ENCODE peak calls at places on chromosomes 16 and 17, in six cellular contexts. One of them, this sample, is unnamed.

GRCh38 chr17:45394913-45395568 is 37.6 kb downstream of the ARHGAP27 start:
- DNase-seq in activated CD8-positive, alpha-beta T cell treated with anti-CD3 and anti-CD28 coated beads for 36 hours: peak
- DNase-seq in adipocyte: peak
- DNase-seq in epithelial cell of prostate: no peak
- DNase-seq in endothelial cell: peak
- DNase-seq in progenitor cell of endocrine pancreas: peak
- DNase-seq in this sample: peak

GRCh38 chr16:28491080-28491969 is 549 bp downstream of the CLN3 start:
- DNase-seq in activated CD8-positive, alpha-beta T cell treated with anti-CD3 and anti-CD28 coated beads for 36 hours: peak
- DNase-seq in adipocyte: peak
- DNase-seq in epithelial cell of prostate: no peak
- DNase-seq in endothelial cell: peak
- DNase-seq in progenitor cell of endocrine pancreas: peak
- DNase-seq in this sample: peak

GRCh38 chr17:13638855-13639458 is 37.2 kb upstream of the HS3ST3A1 start:
- DNase-seq in activated CD8-positive, alpha-beta T cell treated with anti-CD3 and anti-CD28 coated beads for 36 hours: peak
- DNase-seq in adipocyte: no peak
- DNase-seq in epithelial cell of prostate: no peak
- DNase-seq in endothelial cell: no peak
- DNase-seq in progenitor cell of endocrine pancreas: no peak
- DNase-seq in this sample: no peak

GRCh38 chr16:72202014-72202413 is 30.1 kb upstream of the PMFBP1 start:
- DNase-seq in activated CD8-positive, alpha-beta T cell treated with anti-CD3 and anti-CD28 coated beads for 36 hours: no peak
- DNase-seq in adipocyte: no peak
- DNase-seq in epithelial cell of prostate: peak
- DNase-seq in endothelial cell: no peak
- DNase-seq in progenitor cell of endocrine pancreas: no peak
- DNase-seq in this sample: no peak

GRCh38 chr17:40707720-40708119 is 4.2 kb upstream of the KRT24 start:
- DNase-seq in activated CD8-positive, alpha-beta T cell treated with anti-CD3 and anti-CD28 coated beads for 36 hours: no peak
- DNase-seq in adipocyte: no peak
- DNase-seq in epithelial cell of prostate: no peak
- DNase-seq in endothelial cell: peak
- DNase-seq in progenitor cell of endocrine pancreas: no peak
- DNase-seq in this sample: no peak

GRCh38 chr17:76556759-76557367 is 17.0 kb downstream of the PRCD start:
- DNase-seq in activated CD8-positive, alpha-beta T cell treated with anti-CD3 and anti-CD28 coated beads for 36 hours: peak
- DNase-seq in adipocyte: peak
- DNase-seq in epithelial cell of prostate: no peak
- DNase-seq in endothelial cell: no peak
- DNase-seq in progenitor cell of endocrine pancreas: no peak
- DNase-seq in this sample: no peak

GRCh38 chr17:32161506-32162365 is 19.4 kb downstream of the RHOT1 start:
- DNase-seq in activated CD8-positive, alpha-beta T cell treated with anti-CD3 and anti-CD28 coated beads for 36 hours: no peak
- DNase-seq in adipocyte: peak
- DNase-seq in epithelial cell of prostate: no peak
- DNase-seq in endothelial cell: no peak
- DNase-seq in progenitor cell of endocrine pancreas: no peak
- DNase-seq in this sample: no peak

GRCh38 chr17:66776999-66777688 is 57.8 kb upstream of the CACNG5 start:
- DNase-seq in activated CD8-positive, alpha-beta T cell treated with anti-CD3 and anti-CD28 coated beads for 36 hours: no peak
- DNase-seq in adipocyte: no peak
- DNase-seq in epithelial cell of prostate: no peak
- DNase-seq in endothelial cell: no peak
- DNase-seq in progenitor cell of endocrine pancreas: no peak
- DNase-seq in this sample: no peak

GRCh38 chr17:73643012-73643845 is 1.0 kb downstream of the SDK2 start:
- DNase-seq in activated CD8-positive, alpha-beta T cell treated with anti-CD3 and anti-CD28 coated beads for 36 hours: peak
- DNase-seq in adipocyte: no peak
- DNase-seq in epithelial cell of prostate: no peak
- DNase-seq in endothelial cell: peak
- DNase-seq in progenitor cell of endocrine pancreas: peak
- DNase-seq in this sample: peak

This sample was measured in glutamatergic neuron.